ENCODE peak calls at places on chromosomes 4 and X, in seven cellular contexts. One of them, this sample, is unnamed.
A peak's percentile ranks its signal among the peaks of the same experiment; 100 is the strongest.

GRCh38 chrX:72532371-72532770 is 40.3 kb downstream of the HDAC8 start:
- DNase-seq in CD8-positive, alpha-beta T cell: no peak
- DNase-seq in tibial artery: no peak
- DNase-seq in thyroid gland: no peak
- DNase-seq in PC-3: no peak
- DNase-seq in cardiac muscle cell: no peak
- DNase-seq in uterus: no peak
- DNase-seq in this sample: no peak

GRCh38 chr4:25131396-25131795 is 28.9 kb downstream of the SEPSECS start:
- DNase-seq in CD8-positive, alpha-beta T cell: no peak
- DNase-seq in tibial artery: no peak
- DNase-seq in thyroid gland: no peak
- DNase-seq in PC-3: no peak
- DNase-seq in cardiac muscle cell: no peak
- DNase-seq in uterus: no peak
- DNase-seq in this sample: no peak

GRCh38 chrX:39480966-39481365 is 616.8 kb downstream of the BCOR start:
- DNase-seq in CD8-positive, alpha-beta T cell: no peak
- DNase-seq in tibial artery: no peak
- DNase-seq in thyroid gland: no peak
- DNase-seq in PC-3: no peak
- DNase-seq in cardiac muscle cell: no peak
- DNase-seq in uterus: no peak
- DNase-seq in this sample: no peak

GRCh38 chr4:99404595-99405287 is 30.4 kb downstream of the ADH7 start:
- DNase-seq in CD8-positive, alpha-beta T cell: no peak
- DNase-seq in tibial artery: peak; percentile 47
- DNase-seq in thyroid gland: no peak
- DNase-seq in PC-3: peak; percentile 86
- DNase-seq in cardiac muscle cell: no peak
- DNase-seq in uterus: no peak
- DNase-seq in this sample: peak; percentile 72

GRCh38 chr4:23770011-23770410 is 119.8 kb downstream of the PPARGC1A start:
- DNase-seq in CD8-positive, alpha-beta T cell: no peak
- DNase-seq in tibial artery: no peak
- DNase-seq in thyroid gland: no peak
- DNase-seq in PC-3: no peak
- DNase-seq in cardiac muscle cell: no peak
- DNase-seq in uterus: no peak
- DNase-seq in this sample: no peak

GRCh38 chr4:101147283-101147682 is 200.0 kb downstream of the PPP3CA start:
- DNase-seq in CD8-positive, alpha-beta T cell: no peak
- DNase-seq in tibial artery: no peak
- DNase-seq in thyroid gland: no peak
- DNase-seq in PC-3: no peak
- DNase-seq in cardiac muscle cell: no peak
- DNase-seq in uterus: no peak
- DNase-seq in this sample: no peak

GRCh38 chrX:26845051-26845450 is 618.1 kb downstream of the PPP4R3C start:
- DNase-seq in CD8-positive, alpha-beta T cell: no peak
- DNase-seq in tibial artery: no peak
- DNase-seq in thyroid gland: no peak
- DNase-seq in PC-3: no peak
- DNase-seq in cardiac muscle cell: no peak
- DNase-seq in uterus: no peak
- DNase-seq in this sample: no peak

GRCh38 chrX:150649096-150649870 is 43.9 kb upstream of the MTMR1 start:
- DNase-seq in CD8-positive, alpha-beta T cell: no peak
- DNase-seq in tibial artery: peak; percentile 41
- DNase-seq in thyroid gland: peak; percentile 6
- DNase-seq in PC-3: peak; percentile 1
- DNase-seq in cardiac muscle cell: no peak
- DNase-seq in uterus: peak; percentile 42
- DNase-seq in this sample: no peak

DNA sequence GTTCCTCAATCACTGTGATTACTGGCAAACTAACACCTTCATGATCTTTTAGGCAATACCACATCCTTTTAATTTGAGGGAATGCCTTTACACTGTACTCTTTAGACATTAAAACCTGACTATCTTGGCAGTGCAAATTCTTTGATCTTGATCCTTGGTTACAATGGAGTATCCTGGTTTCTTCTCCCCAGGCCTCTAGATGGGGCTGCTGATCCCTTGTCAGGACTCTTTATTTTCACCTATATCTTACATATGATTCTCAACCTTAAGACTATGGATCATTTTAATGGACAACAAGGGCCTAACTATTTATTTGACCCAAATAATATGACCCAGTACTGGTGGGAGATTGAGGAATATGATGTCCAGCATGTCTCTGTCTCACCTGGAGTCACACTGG is 1005.5 kb upstream of the INTU start:
- DNase-seq in CD8-positive, alpha-beta T cell: no peak
- DNase-seq in tibial artery: no peak
- DNase-seq in thyroid gland: no peak
- DNase-seq in PC-3: peak; percentile 20
- DNase-seq in cardiac muscle cell: peak; percentile 34
- DNase-seq in uterus: no peak
- DNase-seq in this sample: peak; percentile 31
- TF ChIP-seq CTCF in CD8-positive, alpha-beta T cell: no peak
- TF ChIP-seq CTCF in tibial artery: no peak
- TF ChIP-seq CTCF in thyroid gland: no peak
- TF ChIP-seq CTCF in PC-3: peak; percentile 57
- TF ChIP-seq CTCF in cardiac muscle cell: peak; percentile 75
- TF ChIP-seq CTCF in uterus: no peak
- TF ChIP-seq CTCF in this sample: no peak

GRCh38 chrX:124023838-124024238 is 62.3 kb downstream of the STAG2 start:
- DNase-seq in CD8-positive, alpha-beta T cell: no peak
- DNase-seq in tibial artery: no peak
- DNase-seq in thyroid gland: no peak
- DNase-seq in PC-3: no peak
- DNase-seq in cardiac muscle cell: no peak
- DNase-seq in uterus: no peak
- DNase-seq in this sample: no peak
- H3K27ac ChIP-seq in CD8-positive, alpha-beta T cell: no peak overlapping the region
- H3K27ac ChIP-seq in tibial artery: no peak overlapping the region
- H3K27ac ChIP-seq in thyroid gland: no peak overlapping the region
- H3K27ac ChIP-seq in PC-3: peak overlapping the region; percentile 95
- H3K27ac ChIP-seq in cardiac muscle cell: no peak overlapping the region
- H3K27ac ChIP-seq in uterus: no peak overlapping the region
- H3K27ac ChIP-seq in this sample: no peak overlapping the region

GRCh38 chr4:21181716-21182115 is 481.5 kb downstream of the PACRGL start:
- DNase-seq in CD8-positive, alpha-beta T cell: no peak
- DNase-seq in tibial artery: no peak
- DNase-seq in thyroid gland: no peak
- DNase-seq in PC-3: no peak
- DNase-seq in cardiac muscle cell: no peak
- DNase-seq in uterus: no peak
- DNase-seq in this sample: no peak

DNA sequence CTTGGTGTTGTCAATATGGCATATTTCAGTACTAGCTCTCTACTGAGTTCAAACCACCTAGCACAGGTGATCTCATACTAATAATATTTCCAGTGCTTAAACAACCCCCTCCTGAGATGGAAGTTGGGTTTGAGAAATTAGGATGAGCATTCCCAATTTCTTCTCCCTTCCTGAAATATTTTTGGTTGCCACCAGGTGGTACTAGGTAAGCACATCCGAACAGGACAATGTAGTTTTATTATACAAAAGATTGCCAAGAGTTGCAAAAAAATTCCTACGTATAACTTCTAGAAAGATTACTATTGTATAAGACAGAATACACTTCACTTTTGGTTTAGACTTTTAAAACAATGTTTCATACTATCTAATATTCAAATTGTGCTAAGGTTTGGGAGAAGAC is 484.5 kb downstream of the PACRGL start:
- DNase-seq in CD8-positive, alpha-beta T cell: no peak
- DNase-seq in tibial artery: no peak
- DNase-seq in thyroid gland: no peak
- DNase-seq in PC-3: peak; percentile 18
- DNase-seq in cardiac muscle cell: no peak
- DNase-seq in uterus: no peak
- DNase-seq in this sample: no peak
- TF ChIP-seq CTCF in CD8-positive, alpha-beta T cell: no peak
- TF ChIP-seq CTCF in tibial artery: no peak
- TF ChIP-seq CTCF in thyroid gland: no peak
- TF ChIP-seq CTCF in PC-3: peak; percentile 39
- TF ChIP-seq CTCF in cardiac muscle cell: no peak
- TF ChIP-seq CTCF in uterus: no peak
- TF ChIP-seq CTCF in this sample: no peak

DNA sequence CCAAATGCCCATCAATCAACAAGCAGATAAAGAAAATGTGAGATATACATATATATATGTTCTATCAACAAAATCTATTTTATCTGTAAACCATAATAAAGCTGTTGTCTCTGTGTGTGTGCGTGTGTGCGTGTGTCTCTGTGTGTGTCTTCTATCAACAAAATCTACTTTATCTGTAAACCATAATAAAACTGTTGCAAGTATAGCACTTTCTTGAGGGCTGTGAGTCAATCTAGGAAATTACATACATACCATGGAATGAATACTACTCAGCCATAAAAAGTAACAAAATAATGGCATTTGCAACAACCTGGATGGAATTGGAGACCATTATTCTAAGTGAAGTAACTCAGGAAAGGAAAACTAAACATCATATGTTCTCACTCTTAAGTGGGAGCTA is 12.5 kb upstream of the PLK4 start:
- DNase-seq in CD8-positive, alpha-beta T cell: no peak
- DNase-seq in tibial artery: no peak
- DNase-seq in thyroid gland: no peak
- DNase-seq in PC-3: no peak
- DNase-seq in cardiac muscle cell: no peak
- DNase-seq in uterus: no peak
- DNase-seq in this sample: no peak
- H3K27ac ChIP-seq in CD8-positive, alpha-beta T cell: no peak overlapping the region
- H3K27ac ChIP-seq in tibial artery: no peak overlapping the region
- H3K27ac ChIP-seq in thyroid gland: no peak overlapping the region
- H3K27ac ChIP-seq in PC-3: no peak overlapping the region
- H3K27ac ChIP-seq in cardiac muscle cell: no peak overlapping the region
- H3K27ac ChIP-seq in uterus: no peak overlapping the region
- H3K27ac ChIP-seq in this sample: no peak overlapping the region

DNA sequence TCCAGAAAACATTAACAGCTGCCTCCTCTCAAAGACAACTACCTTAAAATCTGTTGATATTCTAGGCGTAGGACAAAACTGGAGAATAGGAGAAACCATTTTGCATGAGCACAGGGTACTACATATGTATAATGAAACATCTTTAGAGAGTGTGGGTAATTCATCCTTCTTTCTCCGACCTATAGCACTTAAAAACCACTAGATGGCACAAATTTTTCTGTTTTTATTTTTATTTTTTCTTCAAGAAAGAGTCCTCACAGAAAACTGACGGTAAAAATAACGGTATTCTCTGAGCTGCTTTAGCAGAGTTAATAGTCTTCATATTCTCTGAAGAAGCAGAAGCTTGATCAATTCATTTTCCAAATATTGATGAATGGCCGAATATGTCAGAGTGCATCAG is 14.6 kb downstream of the SMIM31 start:
- DNase-seq in CD8-positive, alpha-beta T cell: no peak
- DNase-seq in tibial artery: no peak
- DNase-seq in thyroid gland: no peak
- DNase-seq in PC-3: peak; percentile 33
- DNase-seq in cardiac muscle cell: no peak
- DNase-seq in uterus: no peak
- DNase-seq in this sample: no peak
- TF ChIP-seq CTCF in CD8-positive, alpha-beta T cell: no peak
- TF ChIP-seq CTCF in tibial artery: no peak
- TF ChIP-seq CTCF in thyroid gland: no peak
- TF ChIP-seq CTCF in PC-3: peak; percentile 57
- TF ChIP-seq CTCF in cardiac muscle cell: peak; percentile 43
- TF ChIP-seq CTCF in uterus: no peak
- TF ChIP-seq CTCF in this sample: peak; percentile 60

This sample was measured in RWPE1.